ENCODE peak calls at places on chromosomes 11 and 22, in ten cellular contexts. S, F, P, C, H, T, E, B, D and Z are unnamed samples.

GRCh38 chr11:111162306-111162705 is 83.2 kb upstream of the POU2AF2 start:
- DNase-seq in S (peak; percentile 18), F (no peak), P (no peak), C (no peak), H (peak; percentile 61), T (no peak), E (peak; percentile 76), B (no peak), D (no peak), Z (no peak)

GRCh38 chr22:50621948-50622722 is 5.8 kb downstream of the ARSA start:
- DNase-seq in S (no peak), F (peak; percentile 62), P (no peak), C (peak; percentile 63), H (no peak), T (no peak), E (no peak), B (no peak), D (no peak), Z (no peak)

GRCh38 chr22:35472488-35472887 is 68.1 kb upstream of the RASD2 start:
- DNase-seq in S (no peak), F (no peak), P (no peak), C (no peak), H (no peak), T (no peak), E (no peak), B (no peak), D (no peak), Z (no peak)

GRCh38 chr11:119952441-119952840 is 185.5 kb downstream of the TRIM29 start:
- DNase-seq in S (no peak), F (no peak), P (no peak), C (no peak), H (no peak), T (no peak), E (no peak), B (no peak), D (no peak), Z (no peak)

GRCh38 chr11:11186249-11186648 is 166.8 kb downstream of the CSNK2A3 start:
- DNase-seq in S (no peak), F (no peak), P (no peak), C (no peak), H (no peak), T (no peak), E (no peak), B (no peak), D (no peak), Z (no peak)

GRCh38 chr11:128544625-128545024 is 42.7 kb downstream of the ETS1 start:
- DNase-seq in S (peak; percentile 24), F (no peak), P (no peak), C (no peak), H (peak; percentile 71), T (no peak), E (peak; percentile 74), B (no peak), D (no peak), Z (no peak)

GRCh38 chr22:27537481-27537891 is 264.1 kb downstream of the MN1 start:
- DNase-seq in S (no peak), F (no peak), P (no peak), C (no peak), H (peak; percentile 59), T (peak; percentile 83), E (no peak), B (no peak), D (no peak), Z (no peak)

GRCh38 chr11:85988780-85989179 is 80.1 kb downstream of the PICALM start:
- DNase-seq in S (no peak), F (no peak), P (no peak), C (no peak), H (no peak), T (no peak), E (no peak), B (no peak), D (no peak), Z (no peak)

GRCh38 chr11:1925373-1926155 is 6.1 kb downstream of the TNNT3 start:
- DNase-seq in S (no peak), F (no peak), P (no peak), C (no peak), H (no peak), T (no peak), E (no peak), B (no peak), D (no peak), Z (no peak)

GRCh38 chr11:57493507-57494503 is 21.7 kb downstream of the SLC43A1 start:
- DNase-seq in S (peak; percentile 30), F (peak; percentile 65), P (no peak), C (peak; percentile 90), H (peak; percentile 39), T (peak; percentile 81), E (no peak), B (peak; percentile 73), D (peak; percentile 62), Z (peak; percentile 56)

GRCh38 chr11:65662247-65662801 is 392 bp downstream of the RELA start:
- DNase-seq in S (no peak), F (peak; percentile 40), P (no peak), C (no peak), H (no peak), T (no peak), E (peak; percentile 19), B (no peak), D (no peak), Z (no peak)

GRCh38 chr22:17903564-17904295 is 120.6 kb downstream of the MICAL3 start:
- DNase-seq in S (peak; percentile 36), F (no peak), P (no peak), C (peak; percentile 70), H (no peak), T (no peak), E (no peak), B (no peak), D (no peak), Z (no peak)

GRCh38 chr11:107916671-107917241 is 11.5 kb upstream of the RAB39A start:
- DNase-seq in S (no peak), F (peak; percentile 32), P (peak; percentile 9), C (no peak), H (peak; percentile 36), T (no peak), E (peak; percentile 12), B (peak; percentile 19), D (peak; percentile 56), Z (peak; percentile 28)

GRCh38 chr11:18248561-18248960 is at the start of gene SAA2:
- DNase-seq in S (no peak), F (no peak), P (no peak), C (no peak), H (no peak), T (no peak), E (no peak), B (no peak), D (no peak), Z (no peak)

GRCh38 chr22:44957267-44957905 is 52.4 kb downstream of the PHF21B start:
- DNase-seq in S (no peak), F (no peak), P (no peak), C (no peak), H (no peak), T (no peak), E (peak; percentile 1), B (peak; percentile 9), D (no peak), Z (no peak)
- TF ChIP-seq CTCF in S (peak; percentile 39), F (no peak), P (peak; percentile 23), C (no peak), H (peak; percentile 4), T (no peak), E (peak; percentile 23), B (peak; percentile 17), D (peak; percentile 16), Z (no peak)

GRCh38 chr11:32302826-32303225 is 132.5 kb downstream of the WT1 start:
- DNase-seq in S (no peak), F (no peak), P (no peak), C (no peak), H (no peak), T (no peak), E (no peak), B (no peak), D (no peak), Z (no peak)

DNA sequence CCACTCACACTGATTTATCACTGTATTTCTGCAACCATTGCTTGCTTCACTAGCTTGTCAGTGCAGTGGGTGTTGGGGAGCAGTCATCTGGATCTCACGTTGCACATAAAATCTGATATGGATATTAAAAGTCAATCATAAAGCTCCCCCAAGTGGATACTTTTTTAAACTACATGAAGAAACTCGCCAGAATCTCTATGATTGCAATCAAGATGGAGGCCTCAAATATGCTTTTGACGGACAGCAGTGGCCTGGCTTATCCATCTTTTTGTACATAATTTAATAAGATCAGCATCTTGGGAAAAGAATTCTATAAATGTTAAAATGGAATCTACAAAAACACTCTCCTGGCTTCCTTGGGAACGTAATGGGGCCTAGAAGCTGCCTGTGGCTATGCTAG is 137.7 kb downstream of the WT1 start:
- DNase-seq in S (peak; percentile 36), F (no peak), P (peak; percentile 27), C (no peak), H (peak; percentile 70), T (no peak), E (peak; percentile 64), B (no peak), D (no peak), Z (no peak)
- TF ChIP-seq CTCF in S (peak; percentile 9), F (no peak), P (no peak), C (no peak), H (peak; percentile 38), T (no peak), E (no peak), B (no peak), D (no peak), Z (peak; percentile 19)

GRCh38 chr11:64230985-64231365 is 627 bp downstream of the DNAJC4 start:
- DNase-seq in S (no peak), F (no peak), P (no peak), C (no peak), H (no peak), T (no peak), E (no peak), B (no peak), D (no peak), Z (no peak)

GRCh38 chr11:64230209-64230984 is at the start of gene DNAJC4:
- DNase-seq in S (peak; percentile 91), F (peak; percentile 96), P (no peak), C (peak; percentile 98), H (peak; percentile 86), T (peak; percentile 96), E (peak; percentile 77), B (peak; percentile 96), D (peak; percentile 80), Z (peak; percentile 86)

GRCh38 chr11:64232182-64233018 is 2.0 kb upstream of the VEGFB start:
- DNase-seq in S (no peak), F (peak; percentile 30), P (no peak), C (no peak), H (no peak), T (no peak), E (no peak), B (no peak), D (no peak), Z (no peak)

GRCh38 chr11:64229959-64230208 is 464 bp upstream of the DNAJC4 start:
- DNase-seq in S (no peak), F (no peak), P (no peak), C (no peak), H (no peak), T (no peak), E (no peak), B (no peak), D (no peak), Z (no peak)

GRCh38 chr11:64231536-64231935 is 1.2 kb downstream of the DNAJC4 start:
- DNase-seq in S (no peak), F (peak; percentile 29), P (no peak), C (no peak), H (no peak), T (no peak), E (no peak), B (no peak), D (no peak), Z (no peak)
- TF ChIP-seq CTCF in S (no peak), F (no peak), P (no peak), C (no peak), H (no peak), T (no peak), E (no peak), B (no peak), D (no peak), Z (no peak)

GRCh38 chr11:113859665-113860064 is 15.7 kb downstream of the USP28 start:
- DNase-seq in S (no peak), F (no peak), P (no peak), C (no peak), H (no peak), T (no peak), E (no peak), B (no peak), D (no peak), Z (no peak)
- TF ChIP-seq CTCF in S (no peak), F (no peak), P (no peak), C (no peak), H (no peak), T (no peak), E (no peak), B (no peak), D (no peak), Z (no peak)